ENCODE peak calls at places on chromosomes 13 and 19, in ten cellular contexts. One of them, this sample, is unnamed.
A peak's percentile ranks its signal among the peaks of the same experiment; 100 is the strongest.

GRCh38 chr19:54470991-54471782 is 1.9 kb downstream of the CDC42EP5 start:
- DNase-seq in astrocyte of the spinal cord: no peak
- DNase-seq in bronchial epithelial cell: no peak
- DNase-seq in left lung: peak; percentile 76
- DNase-seq in RWPE1: peak; percentile 47
- DNase-seq in hepatocyte: peak; percentile 56
- DNase-seq in left ventricle myocardium inferior: peak; percentile 52
- DNase-seq in heart right ventricle: peak; percentile 55
- DNase-seq in neural progenitor cell: peak; percentile 49
- DNase-seq in heart left ventricle: peak; percentile 48
- DNase-seq in this sample: no peak

GRCh38 chr19:41998246-41999020 is 4.4 kb upstream of the ATP1A3 start:
- DNase-seq in bronchial epithelial cell: peak; percentile 10
- DNase-seq in heart right ventricle: peak; percentile 48
- DNase-seq in neural progenitor cell: peak; percentile 92
- DNase-seq in left lung: peak; percentile 82
- DNase-seq in hepatocyte: peak; percentile 61
- DNase-seq in left ventricle myocardium inferior: peak; percentile 38
- DNase-seq in heart left ventricle: peak; percentile 43
- DNase-seq in RWPE1: peak; percentile 42
- DNase-seq in astrocyte of the spinal cord: no peak
- DNase-seq in this sample: peak; percentile 34

GRCh38 chr13:109146912-109147624 is 517.7 kb downstream of the MYO16 start:
- DNase-seq in hepatocyte: no peak
- DNase-seq in left lung: no peak
- DNase-seq in heart left ventricle: no peak
- DNase-seq in left ventricle myocardium inferior: no peak
- DNase-seq in neural progenitor cell: no peak
- DNase-seq in astrocyte of the spinal cord: peak; percentile 91
- DNase-seq in RWPE1: peak; percentile 56
- DNase-seq in heart right ventricle: no peak
- DNase-seq in bronchial epithelial cell: peak; percentile 98
- DNase-seq in this sample: peak; percentile 98

GRCh38 chr13:87274209-87274819 is 396.9 kb upstream of the SLITRK5 start:
- DNase-seq in left lung: no peak
- DNase-seq in astrocyte of the spinal cord: peak; percentile 70
- DNase-seq in heart right ventricle: no peak
- DNase-seq in neural progenitor cell: peak; percentile 78
- DNase-seq in bronchial epithelial cell: peak; percentile 44
- DNase-seq in left ventricle myocardium inferior: no peak
- DNase-seq in RWPE1: peak; percentile 19
- DNase-seq in hepatocyte: peak; percentile 79
- DNase-seq in heart left ventricle: no peak
- DNase-seq in this sample: peak; percentile 42

GRCh38 chr13:28282451-28282850 is 144.1 kb downstream of the PAN3 start:
- DNase-seq in left lung: no peak
- DNase-seq in neural progenitor cell: no peak
- DNase-seq in hepatocyte: no peak
- DNase-seq in astrocyte of the spinal cord: no peak
- DNase-seq in heart right ventricle: no peak
- DNase-seq in bronchial epithelial cell: no peak
- DNase-seq in heart left ventricle: no peak
- DNase-seq in RWPE1: no peak
- DNase-seq in left ventricle myocardium inferior: no peak
- DNase-seq in this sample: no peak

GRCh38 chr13:111401151-111401550 is 80.7 kb downstream of the TEX29 start:
- DNase-seq in left ventricle myocardium inferior: no peak
- DNase-seq in RWPE1: no peak
- DNase-seq in heart left ventricle: no peak
- DNase-seq in astrocyte of the spinal cord: no peak
- DNase-seq in left lung: no peak
- DNase-seq in bronchial epithelial cell: no peak
- DNase-seq in neural progenitor cell: no peak
- DNase-seq in hepatocyte: no peak
- DNase-seq in heart right ventricle: no peak
- DNase-seq in this sample: no peak

GRCh38 chr19:14405758-14406644 is 13.1 kb downstream of the DDX39A start:
- DNase-seq in astrocyte of the spinal cord: peak; percentile 88
- DNase-seq in left lung: peak; percentile 96
- DNase-seq in RWPE1: peak; percentile 95
- DNase-seq in bronchial epithelial cell: peak; percentile 68
- DNase-seq in hepatocyte: peak; percentile 96
- DNase-seq in neural progenitor cell: peak; percentile 99
- DNase-seq in heart left ventricle: peak; percentile 89
- DNase-seq in left ventricle myocardium inferior: peak; percentile 80
- DNase-seq in heart right ventricle: peak; percentile 89
- DNase-seq in this sample: peak; percentile 79

GRCh38 chr13:59706101-59706976 is 457.4 kb downstream of the DIAPH3 start:
- DNase-seq in left lung: no peak
- DNase-seq in left ventricle myocardium inferior: no peak
- DNase-seq in heart right ventricle: no peak
- DNase-seq in neural progenitor cell: no peak
- DNase-seq in RWPE1: no peak
- DNase-seq in astrocyte of the spinal cord: no peak
- DNase-seq in bronchial epithelial cell: no peak
- DNase-seq in heart left ventricle: no peak
- DNase-seq in hepatocyte: no peak
- DNase-seq in this sample: no peak

GRCh38 chr13:26985285-26985878 is 186.2 kb downstream of the USP12 start:
- DNase-seq in heart left ventricle: peak; percentile 62
- DNase-seq in RWPE1: peak; percentile 72
- DNase-seq in neural progenitor cell: peak; percentile 87
- DNase-seq in astrocyte of the spinal cord: peak; percentile 79
- DNase-seq in left ventricle myocardium inferior: no peak
- DNase-seq in hepatocyte: peak; percentile 85
- DNase-seq in bronchial epithelial cell: peak; percentile 70
- DNase-seq in heart right ventricle: no peak
- DNase-seq in left lung: no peak
- DNase-seq in this sample: peak; percentile 84

GRCh38 chr13:110492299-110493160 is 69.0 kb downstream of the RAB20 start:
- DNase-seq in heart left ventricle: no peak
- DNase-seq in left lung: no peak
- DNase-seq in left ventricle myocardium inferior: no peak
- DNase-seq in neural progenitor cell: no peak
- DNase-seq in astrocyte of the spinal cord: no peak
- DNase-seq in heart right ventricle: no peak
- DNase-seq in bronchial epithelial cell: no peak
- DNase-seq in hepatocyte: no peak
- DNase-seq in RWPE1: no peak
- DNase-seq in this sample: no peak

GRCh38 chr19:33775731-33776487 is 20.8 kb upstream of the KCTD15 start:
- DNase-seq in neural progenitor cell: no peak
- DNase-seq in heart right ventricle: no peak
- DNase-seq in left lung: no peak
- DNase-seq in astrocyte of the spinal cord: no peak
- DNase-seq in RWPE1: no peak
- DNase-seq in heart left ventricle: no peak
- DNase-seq in hepatocyte: no peak
- DNase-seq in bronchial epithelial cell: no peak
- DNase-seq in left ventricle myocardium inferior: no peak
- DNase-seq in this sample: no peak

GRCh38 chr19:49422407-49423277 is 599 bp downstream of the PTH2 start:
- DNase-seq in neural progenitor cell: peak; percentile 92
- DNase-seq in astrocyte of the spinal cord: no peak
- DNase-seq in heart right ventricle: peak; percentile 50
- DNase-seq in bronchial epithelial cell: no peak
- DNase-seq in heart left ventricle: peak; percentile 47
- DNase-seq in left lung: no peak
- DNase-seq in hepatocyte: peak; percentile 41
- DNase-seq in RWPE1: no peak
- DNase-seq in left ventricle myocardium inferior: peak; percentile 38
- DNase-seq in this sample: peak; percentile 39
- TF ChIP-seq CTCF in neural progenitor cell: peak; percentile 79
- TF ChIP-seq CTCF in astrocyte of the spinal cord: no peak
- TF ChIP-seq CTCF in heart right ventricle: peak; percentile 64
- TF ChIP-seq CTCF in bronchial epithelial cell: peak; percentile 44
- TF ChIP-seq CTCF in heart left ventricle: peak; percentile 42
- TF ChIP-seq CTCF in left lung: no peak
- TF ChIP-seq CTCF in hepatocyte: peak; percentile 33
- TF ChIP-seq CTCF in RWPE1: peak; percentile 25
- TF ChIP-seq CTCF in left ventricle myocardium inferior: peak; percentile 63
- TF ChIP-seq CTCF in this sample: no peak

DNA sequence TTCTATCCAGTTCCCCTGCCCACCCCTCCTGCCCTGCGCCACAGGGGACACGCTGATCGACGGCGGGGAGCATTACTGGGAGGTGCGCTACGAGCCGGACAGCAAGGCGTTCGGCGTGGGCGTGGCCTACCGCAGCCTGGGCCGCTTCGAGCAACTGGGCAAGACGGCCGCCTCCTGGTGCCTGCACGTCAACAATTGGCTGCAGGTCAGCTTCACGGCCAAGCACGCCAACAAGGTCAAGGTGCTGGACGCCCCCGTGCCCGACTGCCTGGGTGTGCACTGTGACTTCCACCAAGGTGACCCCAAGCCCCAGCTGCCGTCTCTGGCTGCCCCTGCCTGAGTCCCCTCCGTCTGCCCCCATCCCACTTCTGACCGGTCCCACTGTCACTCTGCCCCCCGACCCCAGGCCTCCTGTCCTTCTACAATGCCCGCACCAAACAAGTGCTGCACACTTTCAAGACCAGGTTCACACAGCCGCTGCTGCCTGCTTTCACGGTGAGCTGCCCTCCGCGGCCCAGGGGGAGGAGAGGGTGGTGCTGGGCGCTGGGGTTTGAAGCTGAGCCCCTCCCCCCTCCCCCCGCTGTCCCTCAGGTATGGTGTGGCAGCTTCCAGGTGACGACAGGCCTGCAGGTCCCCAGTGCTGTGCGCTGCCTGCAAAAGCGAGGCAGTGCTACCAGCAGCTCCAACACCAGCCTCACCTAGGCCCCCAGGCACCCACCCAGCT is 15.5 kb downstream of the STAP2 start:
- DNase-seq in neural progenitor cell: no peak
- DNase-seq in left lung: peak; percentile 75
- DNase-seq in heart right ventricle: no peak
- DNase-seq in left ventricle myocardium inferior: no peak
- DNase-seq in heart left ventricle: no peak
- DNase-seq in RWPE1: no peak
- DNase-seq in bronchial epithelial cell: no peak
- DNase-seq in hepatocyte: no peak
- DNase-seq in astrocyte of the spinal cord: no peak
- DNase-seq in this sample: no peak
- TF ChIP-seq CTCF in neural progenitor cell: no peak
- TF ChIP-seq CTCF in left lung: no peak
- TF ChIP-seq CTCF in heart right ventricle: no peak
- TF ChIP-seq CTCF in left ventricle myocardium inferior: no peak
- TF ChIP-seq CTCF in heart left ventricle: no peak
- TF ChIP-seq CTCF in RWPE1: no peak
- TF ChIP-seq CTCF in bronchial epithelial cell: no peak
- TF ChIP-seq CTCF in hepatocyte: no peak
- TF ChIP-seq CTCF in astrocyte of the spinal cord: no peak
- TF ChIP-seq CTCF in this sample: no peak

DNA sequence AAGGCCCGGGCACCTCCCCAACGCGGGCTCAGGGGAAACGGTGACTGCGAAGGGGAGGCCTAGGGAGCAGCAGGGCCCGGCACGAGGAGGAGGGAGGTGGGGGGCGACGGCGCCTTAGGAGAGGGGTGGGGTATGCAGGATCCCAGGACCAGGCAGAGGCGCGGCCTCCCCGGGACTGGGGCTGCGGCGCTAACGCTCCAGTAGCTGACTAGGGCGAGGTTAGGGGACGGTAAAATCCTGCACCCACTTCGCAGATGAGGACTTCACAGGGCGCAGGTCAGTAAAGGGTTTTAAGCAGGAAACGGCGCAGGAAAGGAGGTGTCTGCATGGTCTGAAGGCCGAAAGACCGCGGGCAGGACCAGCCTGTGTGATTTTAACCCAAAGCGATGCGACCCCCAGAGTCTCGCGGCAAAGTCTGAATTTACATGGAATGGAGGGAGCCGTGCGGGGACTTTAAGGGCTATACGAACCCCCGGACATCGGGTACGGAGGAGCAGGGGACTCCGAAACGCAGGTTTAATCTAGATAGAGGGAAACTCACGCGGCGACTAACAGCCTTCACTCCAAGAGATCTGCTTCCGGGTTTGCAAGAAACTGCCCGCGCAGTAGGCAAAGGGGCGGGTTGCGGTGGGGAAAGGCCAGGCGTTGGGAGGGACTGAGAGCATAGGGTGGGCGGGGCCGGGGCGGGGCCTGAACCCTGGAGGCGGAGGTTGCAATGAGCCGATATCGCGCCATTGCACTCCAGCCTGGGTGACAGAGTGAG is at the start of gene ZNF665:
- DNase-seq in neural progenitor cell: peak; percentile 90
- DNase-seq in bronchial epithelial cell: peak; percentile 69
- DNase-seq in heart left ventricle: peak; percentile 93
- DNase-seq in left ventricle myocardium inferior: peak; percentile 88
- DNase-seq in left lung: peak; percentile 94
- DNase-seq in hepatocyte: peak; percentile 93
- DNase-seq in astrocyte of the spinal cord: peak; percentile 89
- DNase-seq in heart right ventricle: peak; percentile 86
- DNase-seq in RWPE1: peak; percentile 46
- DNase-seq in this sample: peak; percentile 85
- TF ChIP-seq CTCF in neural progenitor cell: no peak
- TF ChIP-seq CTCF in bronchial epithelial cell: no peak
- TF ChIP-seq CTCF in heart left ventricle: no peak
- TF ChIP-seq CTCF in left ventricle myocardium inferior: no peak
- TF ChIP-seq CTCF in left lung: no peak
- TF ChIP-seq CTCF in hepatocyte: no peak
- TF ChIP-seq CTCF in astrocyte of the spinal cord: no peak
- TF ChIP-seq CTCF in heart right ventricle: no peak
- TF ChIP-seq CTCF in RWPE1: no peak
- TF ChIP-seq CTCF in this sample: no peak

GRCh38 chr13:45882626-45883025 is 31.1 kb upstream of the SIAH3 start:
- DNase-seq in heart right ventricle: no peak
- DNase-seq in left lung: no peak
- DNase-seq in hepatocyte: no peak
- DNase-seq in neural progenitor cell: peak; percentile 92
- DNase-seq in heart left ventricle: no peak
- DNase-seq in astrocyte of the spinal cord: no peak
- DNase-seq in RWPE1: no peak
- DNase-seq in bronchial epithelial cell: no peak
- DNase-seq in left ventricle myocardium inferior: no peak
- DNase-seq in this sample: no peak

GRCh38 chr13:45876781-45877180 is 25.2 kb upstream of the SIAH3 start:
- DNase-seq in RWPE1: no peak
- DNase-seq in hepatocyte: no peak
- DNase-seq in neural progenitor cell: no peak
- DNase-seq in left lung: no peak
- DNase-seq in heart right ventricle: no peak
- DNase-seq in bronchial epithelial cell: no peak
- DNase-seq in left ventricle myocardium inferior: no peak
- DNase-seq in astrocyte of the spinal cord: no peak
- DNase-seq in heart left ventricle: no peak
- DNase-seq in this sample: no peak

GRCh38 chr13:45878966-45879365 is 27.4 kb upstream of the SIAH3 start:
- DNase-seq in RWPE1: no peak
- DNase-seq in neural progenitor cell: no peak
- DNase-seq in heart right ventricle: no peak
- DNase-seq in bronchial epithelial cell: no peak
- DNase-seq in hepatocyte: no peak
- DNase-seq in heart left ventricle: no peak
- DNase-seq in astrocyte of the spinal cord: no peak
- DNase-seq in left lung: no peak
- DNase-seq in left ventricle myocardium inferior: no peak
- DNase-seq in this sample: no peak

GRCh38 chr13:45880242-45880641 is 28.7 kb upstream of the SIAH3 start:
- DNase-seq in astrocyte of the spinal cord: no peak
- DNase-seq in hepatocyte: no peak
- DNase-seq in left ventricle myocardium inferior: no peak
- DNase-seq in bronchial epithelial cell: no peak
- DNase-seq in heart right ventricle: no peak
- DNase-seq in heart left ventricle: no peak
- DNase-seq in neural progenitor cell: no peak
- DNase-seq in left lung: no peak
- DNase-seq in RWPE1: no peak
- DNase-seq in this sample: no peak

GRCh38 chr13:45879666-45880065 is 28.1 kb upstream of the SIAH3 start:
- DNase-seq in left ventricle myocardium inferior: peak; percentile 65
- DNase-seq in heart left ventricle: peak; percentile 73
- DNase-seq in left lung: no peak
- DNase-seq in neural progenitor cell: peak; percentile 55
- DNase-seq in heart right ventricle: peak; percentile 50
- DNase-seq in astrocyte of the spinal cord: peak; percentile 9
- DNase-seq in bronchial epithelial cell: peak; percentile 33
- DNase-seq in RWPE1: peak; percentile 25
- DNase-seq in hepatocyte: peak; percentile 32
- DNase-seq in this sample: peak; percentile 18
- TF ChIP-seq CTCF in left ventricle myocardium inferior: peak; percentile 67
- TF ChIP-seq CTCF in heart left ventricle: peak; percentile 25
- TF ChIP-seq CTCF in left lung: no peak
- TF ChIP-seq CTCF in neural progenitor cell: peak; percentile 51
- TF ChIP-seq CTCF in heart right ventricle: peak; percentile 53
- TF ChIP-seq CTCF in astrocyte of the spinal cord: peak; percentile 35
- TF ChIP-seq CTCF in bronchial epithelial cell: peak; percentile 55
- TF ChIP-seq CTCF in RWPE1: peak; percentile 40
- TF ChIP-seq CTCF in hepatocyte: peak; percentile 22
- TF ChIP-seq CTCF in this sample: peak; percentile 15

This sample was measured in fibroblast of mammary gland.